ENCODE peak calls at places on chromosome 15, in six cellular contexts. O, G, Z, Y, A and S are unnamed samples.

GRCh38 chr15:60957111-60957510 is 272.0 kb downstream of the RORA start:
- DNase-seq in O (no peak), G (no peak), Z (no peak), Y (no peak), A (no peak), S (no peak)

GRCh38 chr15:81106560-81106959 is 27.5 kb upstream of the CFAP161 start:
- DNase-seq in O (peak), G (no peak), Z (peak), Y (peak), A (peak), S (peak)

GRCh38 chr15:56365075-56365711 is at the start of gene TEX9:
- DNase-seq in O (peak), G (peak), Z (peak), Y (peak), A (peak), S (peak)

GRCh38 chr15:73346735-73347312 is 21.9 kb downstream of the HCN4 start:
- DNase-seq in O (peak), G (peak), Z (peak), Y (peak), A (peak), S (peak)

GRCh38 chr15:45690581-45691260 is 55.9 kb downstream of the SQOR start:
- DNase-seq in O (no peak), G (no peak), Z (no peak), Y (no peak), A (no peak), S (no peak)

GRCh38 chr15:42107483-42107882 is 13.1 kb upstream of the PLA2G4D start:
- DNase-seq in O (no peak), G (no peak), Z (no peak), Y (peak), A (no peak), S (peak)

GRCh38 chr15:77723756-77724155 is 91.0 kb upstream of the LINGO1 start:
- DNase-seq in O (no peak), G (no peak), Z (no peak), Y (no peak), A (no peak), S (no peak)

GRCh38 chr15:96075895-96076294 is 254.6 kb upstream of the NR2F2 start:
- DNase-seq in O (no peak), G (no peak), Z (no peak), Y (no peak), A (no peak), S (no peak)

GRCh38 chr15:61780278-61780677 is 280.0 kb downstream of the VPS13C start:
- DNase-seq in O (peak), G (no peak), Z (no peak), Y (no peak), A (no peak), S (no peak)

GRCh38 chr15:78280289-78281072 is 16.1 kb downstream of the DNAJA4 start:
- DNase-seq in O (no peak), G (no peak), Z (no peak), Y (no peak), A (no peak), S (no peak)

GRCh38 chr15:92879949-92880725 is 20.0 kb upstream of the CHD2 start:
- DNase-seq in O (no peak), G (no peak), Z (no peak), Y (no peak), A (no peak), S (no peak)

GRCh38 chr15:38351466-38351865 is 98.8 kb downstream of the SPRED1 start:
- DNase-seq in O (no peak), G (no peak), Z (no peak), Y (no peak), A (no peak), S (no peak)

GRCh38 chr15:47352217-47352616 is 365.1 kb upstream of the SEMA6D start:
- DNase-seq in O (no peak), G (no peak), Z (no peak), Y (no peak), A (no peak), S (no peak)

GRCh38 chr15:73794501-73795133 is 41.5 kb upstream of the INSYN1 start:
- DNase-seq in O (no peak), G (no peak), Z (no peak), Y (no peak), A (peak), S (no peak)

GRCh38 chr15:74631935-74632560 is 16.4 kb downstream of the CLK3 start:
- DNase-seq in O (no peak), G (no peak), Z (peak), Y (peak), A (peak), S (peak)

GRCh38 chr15:70030851-70031645 is 66.7 kb downstream of the TLE3 start:
- DNase-seq in O (no peak), G (no peak), Z (no peak), Y (no peak), A (no peak), S (no peak)

GRCh38 chr15:66164788-66165187 is 88.8 kb downstream of the MEGF11 start:
- DNase-seq in O (no peak), G (no peak), Z (no peak), Y (no peak), A (no peak), S (no peak)

GRCh38 chr15:67746022-67746421 is 79.3 kb upstream of the SKOR1 start:
- DNase-seq in O (no peak), G (no peak), Z (no peak), Y (no peak), A (no peak), S (no peak)

GRCh38 chr15:31313223-31313622 is 13.4 kb upstream of the KLF13 start:
- DNase-seq in O (no peak), G (no peak), Z (no peak), Y (no peak), A (no peak), S (no peak)

GRCh38 chr15:92601940-92602593 is 53.5 kb downstream of the FAM174B start:
- DNase-seq in O (no peak), G (no peak), Z (no peak), Y (no peak), A (no peak), S (no peak)

GRCh38 chr15:41482478-41482877 is 11.2 kb upstream of the ITPKA start:
- DNase-seq in O (no peak), G (no peak), Z (no peak), Y (no peak), A (no peak), S (no peak)

GRCh38 chr15:27237319-27237939 is 266.4 kb downstream of the GABRG3 start:
- DNase-seq in O (no peak), G (no peak), Z (no peak), Y (no peak), A (no peak), S (no peak)

GRCh38 chr15:80923668-80924067 is 66.0 kb downstream of the MESD start:
- DNase-seq in O (no peak), G (no peak), Z (no peak), Y (no peak), A (no peak), S (no peak)

GRCh38 chr15:73994912-73995622 is 551 bp downstream of the PML start:
- DNase-seq in O (no peak), G (no peak), Z (peak), Y (no peak), A (peak), S (peak)

GRCh38 chr15:42575188-42576039 is at the start of gene STARD9:
- DNase-seq in O (peak), G (peak), Z (peak), Y (peak), A (peak), S (peak)

GRCh38 chr15:94455297-94455696 is 223.9 kb downstream of the MCTP2 start:
- DNase-seq in O (no peak), G (no peak), Z (no peak), Y (no peak), A (peak), S (no peak)

GRCh38 chr15:101064795-101065569 is 145.8 kb downstream of the LRRK1 start:
- DNase-seq in O (no peak), G (no peak), Z (no peak), Y (no peak), A (no peak), S (peak)

GRCh38 chr15:88512606-88513005 is 33.9 kb downstream of the DET1 start:
- DNase-seq in O (no peak), G (no peak), Z (no peak), Y (no peak), A (no peak), S (no peak)

GRCh38 chr15:82530606-82531379 is 9.5 kb downstream of the RPS17 start:
- DNase-seq in O (no peak), G (peak), Z (peak), Y (peak), A (peak), S (peak)

GRCh38 chr15:70714575-70714974 is 48.8 kb downstream of the UACA start:
- DNase-seq in O (no peak), G (no peak), Z (no peak), Y (no peak), A (no peak), S (no peak)

GRCh38 chr15:43352693-43353382 is 18.0 kb downstream of the ZSCAN29 start:
- DNase-seq in O (no peak), G (no peak), Z (no peak), Y (no peak), A (no peak), S (no peak)

GRCh38 chr15:101168463-101168824 is 83.4 kb downstream of the CHSY1 start:
- DNase-seq in O (no peak), G (no peak), Z (no peak), Y (peak), A (no peak), S (no peak)

GRCh38 chr15:22810033-22810734 is 23.7 kb downstream of the NIPA1 start:
- DNase-seq in O (no peak), G (no peak), Z (no peak), Y (no peak), A (peak), S (no peak)

DNA sequence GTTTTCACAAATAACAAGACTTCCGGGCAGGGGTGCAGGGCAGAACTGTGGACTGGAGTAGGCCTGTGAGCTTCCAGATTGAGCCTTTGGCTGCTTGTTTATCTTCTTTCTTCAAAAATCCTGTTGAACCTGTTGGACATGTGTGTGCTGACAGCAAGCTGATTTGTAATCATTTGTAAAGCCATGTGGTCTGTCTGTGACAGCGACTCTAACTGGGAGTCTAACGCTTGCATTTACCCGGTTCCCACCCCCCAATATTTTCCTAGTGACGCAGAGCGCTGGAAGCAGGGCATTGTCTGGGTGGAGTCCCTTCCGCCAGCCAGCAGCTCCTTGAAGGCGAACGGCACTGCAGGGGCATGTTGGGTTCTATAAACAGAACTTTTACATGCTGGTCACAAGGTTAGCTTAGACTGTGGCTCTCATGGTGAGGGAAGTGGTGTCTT is 85.7 kb upstream of the MYZAP start:
- DNase-seq in O (no peak), G (peak), Z (no peak), Y (peak), A (peak), S (peak)
- H3K27ac ChIP-seq in O (no peak), G (peak), Z (no peak), Y (peak), A (peak), S (peak)

DNA sequence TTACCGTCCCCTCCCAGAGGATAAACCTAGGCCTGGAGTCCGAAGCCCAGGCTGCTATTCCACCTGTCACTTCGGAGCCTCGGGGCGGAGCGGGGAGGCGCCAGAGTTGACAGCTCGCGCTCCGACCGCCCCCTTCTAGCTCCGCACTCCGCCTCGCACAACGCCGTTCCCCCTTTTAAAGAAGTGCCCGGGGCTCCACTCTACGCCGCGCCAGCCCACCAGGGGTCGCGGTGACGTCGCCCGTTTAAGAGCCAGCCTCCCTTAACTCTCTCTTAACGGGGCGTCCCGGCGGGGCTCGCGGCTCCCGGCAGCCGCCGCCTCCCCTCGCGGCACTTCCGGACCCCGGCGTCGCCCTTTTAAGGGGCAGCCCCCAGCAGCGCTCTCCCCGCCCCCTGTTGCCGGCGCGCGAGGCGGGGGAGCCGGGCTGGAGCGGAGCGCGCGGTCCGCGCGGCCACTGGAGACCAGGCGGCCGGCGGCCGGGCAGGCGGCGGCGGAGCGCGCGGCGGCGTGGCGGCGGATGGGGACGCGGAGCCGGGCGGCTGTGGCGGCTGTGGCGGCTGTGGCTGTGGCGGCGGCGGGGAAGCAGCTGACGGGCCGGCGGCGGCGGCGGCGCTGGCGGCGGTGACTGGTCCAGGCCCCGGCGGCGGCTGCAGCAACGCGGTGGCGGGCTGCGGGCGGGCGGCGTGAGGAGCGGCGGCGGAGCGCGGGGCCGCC is at the start of gene INAFM2:
- DNase-seq in O (peak), G (peak), Z (peak), Y (peak), A (peak), S (peak)
- TF ChIP-seq POLR2AphosphoS5 in O (no peak), G (peak), Z (no peak), Y (peak), A (no peak), S (peak)

GRCh38 chr15:64566629-64567427 is 106.5 kb downstream of the ZNF609 start:
- DNase-seq in O (no peak), G (no peak), Z (peak), Y (no peak), A (peak), S (no peak)
- H3K27ac ChIP-seq in O (no peak), G (no peak), Z (peak), Y (no peak), A (peak), S (no peak)

GRCh38 chr15:63072023-63072650 is 29.6 kb downstream of the TPM1 start:
- DNase-seq in O (no peak), G (no peak), Z (no peak), Y (no peak), A (no peak), S (no peak)
- TF ChIP-seq POLR2AphosphoS5 in O (no peak), G (no peak), Z (no peak), Y (no peak), A (peak), S (no peak)

GRCh38 chr15:51924146-51925068 is 47.2 kb downstream of the LEO1 start:
- DNase-seq in O (no peak), G (no peak), Z (peak), Y (peak), A (peak), S (no peak)
- H3K27ac ChIP-seq in O (no peak), G (no peak), Z (no peak), Y (no peak), A (no peak), S (no peak)

DNA sequence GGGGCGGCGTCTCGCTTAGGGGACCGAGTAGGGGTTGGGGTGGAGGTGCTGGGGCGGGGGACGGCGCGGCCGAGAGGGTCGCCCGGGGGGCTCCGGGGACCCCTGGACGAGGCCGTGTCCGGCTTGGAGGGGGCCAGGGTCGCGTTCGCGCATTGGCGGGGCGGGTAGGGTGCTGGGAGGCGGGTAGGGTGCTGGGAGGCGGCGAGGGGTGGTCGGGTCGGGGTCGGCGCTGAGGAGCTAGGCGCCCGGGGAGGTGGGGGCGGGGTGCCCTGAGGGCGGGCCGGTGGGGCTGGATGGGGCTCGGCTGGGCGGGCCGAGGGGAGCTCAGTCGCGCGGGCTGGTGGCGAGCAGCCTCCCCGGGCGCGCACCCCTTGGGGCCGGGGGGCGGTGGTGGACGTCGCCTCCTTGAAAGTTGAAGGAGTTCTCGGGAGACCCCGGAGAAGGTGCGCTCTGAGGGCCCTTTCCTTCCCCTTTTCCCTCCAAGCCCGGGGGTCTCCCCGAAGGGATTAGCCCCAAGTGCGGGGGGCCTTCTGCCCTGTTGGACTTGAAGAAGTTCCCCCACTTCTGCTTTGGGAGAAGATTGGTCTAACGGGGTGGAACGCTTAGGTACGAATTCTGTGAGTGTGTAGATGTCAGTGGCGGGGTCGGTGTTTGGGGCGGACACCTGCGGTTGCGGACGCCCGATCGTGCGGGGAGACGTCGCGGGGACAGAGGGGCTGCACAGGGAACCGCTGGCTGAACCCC is 545 bp downstream of the MEF2A start:
- DNase-seq in O (no peak), G (no peak), Z (peak), Y (no peak), A (peak), S (peak)
- TF ChIP-seq POLR2AphosphoS5 in O (no peak), G (no peak), Z (no peak), Y (no peak), A (no peak), S (no peak)